ENCODE peak calls at places on chromosomes 1 and 21, in four cellular contexts. One of them, this sample, is unnamed.

GRCh38 chr1:94949681-94950661 is 23.1 kb upstream of the CNN3 start:
- DNase-seq in WTC11: no peak
- DNase-seq in fibroblast of lung: peak
- DNase-seq in foreskin fibroblast: peak
- DNase-seq in this sample: no peak

GRCh38 chr1:44049839-44050238 is 18.6 kb upstream of the SLC6A9 start:
- DNase-seq in foreskin fibroblast: peak
- DNase-seq in WTC11: no peak
- DNase-seq in fibroblast of lung: peak
- DNase-seq in this sample: no peak

GRCh38 chr1:151990058-151990855 is 3.4 kb downstream of the S100A10 start:
- DNase-seq in WTC11: no peak
- DNase-seq in foreskin fibroblast: no peak
- DNase-seq in fibroblast of lung: no peak
- DNase-seq in this sample: no peak

GRCh38 chr1:177645491-177645890 is 324.4 kb downstream of the SEC16B start:
- DNase-seq in WTC11: no peak
- DNase-seq in foreskin fibroblast: no peak
- DNase-seq in fibroblast of lung: no peak
- DNase-seq in this sample: peak

GRCh38 chr1:18631496-18632217 is 1.0 kb downstream of the PAX7 start:
- DNase-seq in foreskin fibroblast: no peak
- DNase-seq in fibroblast of lung: no peak
- DNase-seq in WTC11: peak
- DNase-seq in this sample: no peak

GRCh38 chr1:209202826-209203439 is 380.6 kb upstream of the CAMK1G start:
- DNase-seq in WTC11: no peak
- DNase-seq in fibroblast of lung: peak
- DNase-seq in foreskin fibroblast: peak
- DNase-seq in this sample: peak

GRCh38 chr1:68346192-68346808 is 103.5 kb downstream of the RPE65 start:
- DNase-seq in fibroblast of lung: peak
- DNase-seq in foreskin fibroblast: peak
- DNase-seq in WTC11: no peak
- DNase-seq in this sample: no peak

GRCh38 chr21:25171438-25171837 is 435.8 kb downstream of the MRPL39 start:
- DNase-seq in fibroblast of lung: peak
- DNase-seq in WTC11: no peak
- DNase-seq in foreskin fibroblast: no peak
- DNase-seq in this sample: no peak

GRCh38 chr1:25030674-25031589 is 100.9 kb upstream of the RUNX3 start:
- DNase-seq in fibroblast of lung: peak
- DNase-seq in foreskin fibroblast: no peak
- DNase-seq in WTC11: no peak
- DNase-seq in this sample: no peak

GRCh38 chr1:241356519-241357365 is at the start of gene RGS7:
- DNase-seq in WTC11: peak
- DNase-seq in fibroblast of lung: peak
- DNase-seq in foreskin fibroblast: peak
- DNase-seq in this sample: peak

GRCh38 chr1:28199328-28200233 is 23.1 kb upstream of the PTAFR start:
- DNase-seq in WTC11: no peak
- DNase-seq in foreskin fibroblast: no peak
- DNase-seq in fibroblast of lung: no peak
- DNase-seq in this sample: no peak

GRCh38 chr1:109901508-109902145 is 9.0 kb upstream of the CSF1 start:
- DNase-seq in foreskin fibroblast: peak
- DNase-seq in fibroblast of lung: no peak
- DNase-seq in WTC11: no peak
- DNase-seq in this sample: no peak

GRCh38 chr1:53683986-53684740 is 54.8 kb downstream of the GLIS1 start:
- DNase-seq in WTC11: peak
- DNase-seq in foreskin fibroblast: peak
- DNase-seq in fibroblast of lung: no peak
- DNase-seq in this sample: no peak
- TF ChIP-seq CTCF in WTC11: no peak
- TF ChIP-seq CTCF in foreskin fibroblast: peak
- TF ChIP-seq CTCF in fibroblast of lung: peak
- TF ChIP-seq CTCF in this sample: peak

GRCh38 chr1:7669559-7670208 is 101.4 kb upstream of the VAMP3 start:
- DNase-seq in foreskin fibroblast: peak
- DNase-seq in WTC11: peak
- DNase-seq in fibroblast of lung: peak
- DNase-seq in this sample: peak
- TF ChIP-seq CTCF in foreskin fibroblast: peak
- TF ChIP-seq CTCF in WTC11: peak
- TF ChIP-seq CTCF in fibroblast of lung: peak
- TF ChIP-seq CTCF in this sample: peak

DNA sequence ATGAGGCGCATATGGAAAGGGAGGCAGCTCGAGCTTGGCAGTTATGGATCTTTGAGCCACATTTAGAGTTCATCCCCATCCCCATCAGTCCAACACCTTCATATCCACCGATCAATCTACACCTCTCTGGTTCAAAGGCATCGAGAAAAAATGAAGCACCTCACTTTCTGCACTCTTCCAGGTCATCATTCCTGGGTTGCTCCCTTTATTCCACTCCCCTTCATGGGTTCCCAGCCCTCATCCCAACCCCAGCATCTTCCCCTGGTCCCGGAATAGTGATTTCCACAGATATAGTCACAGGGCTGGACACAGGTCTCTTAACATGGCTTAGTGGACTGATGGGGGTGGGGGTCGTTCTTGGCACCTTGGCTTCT is 354 bp downstream of the HAPLN2 start:
- DNase-seq in foreskin fibroblast: no peak
- DNase-seq in WTC11: no peak
- DNase-seq in fibroblast of lung: no peak
- DNase-seq in this sample: no peak
- TF ChIP-seq CTCF in foreskin fibroblast: no peak
- TF ChIP-seq CTCF in WTC11: no peak
- TF ChIP-seq CTCF in fibroblast of lung: no peak
- TF ChIP-seq CTCF in this sample: no peak

GRCh38 chr21:39024538-39024937 is 158.7 kb downstream of the PSMG1 start:
- DNase-seq in WTC11: no peak
- DNase-seq in foreskin fibroblast: no peak
- DNase-seq in fibroblast of lung: no peak
- DNase-seq in this sample: no peak

GRCh38 chr21:39025198-39025597 is 158.1 kb downstream of the PSMG1 start:
- DNase-seq in foreskin fibroblast: no peak
- DNase-seq in fibroblast of lung: no peak
- DNase-seq in WTC11: no peak
- DNase-seq in this sample: no peak

GRCh38 chr21:39022035-39022900 is 161.0 kb downstream of the PSMG1 start:
- DNase-seq in foreskin fibroblast: no peak
- DNase-seq in WTC11: no peak
- DNase-seq in fibroblast of lung: no peak
- DNase-seq in this sample: no peak

GRCh38 chr21:39021475-39021832 is 161.8 kb downstream of the PSMG1 start:
- DNase-seq in fibroblast of lung: no peak
- DNase-seq in WTC11: no peak
- DNase-seq in foreskin fibroblast: no peak
- DNase-seq in this sample: no peak

DNA sequence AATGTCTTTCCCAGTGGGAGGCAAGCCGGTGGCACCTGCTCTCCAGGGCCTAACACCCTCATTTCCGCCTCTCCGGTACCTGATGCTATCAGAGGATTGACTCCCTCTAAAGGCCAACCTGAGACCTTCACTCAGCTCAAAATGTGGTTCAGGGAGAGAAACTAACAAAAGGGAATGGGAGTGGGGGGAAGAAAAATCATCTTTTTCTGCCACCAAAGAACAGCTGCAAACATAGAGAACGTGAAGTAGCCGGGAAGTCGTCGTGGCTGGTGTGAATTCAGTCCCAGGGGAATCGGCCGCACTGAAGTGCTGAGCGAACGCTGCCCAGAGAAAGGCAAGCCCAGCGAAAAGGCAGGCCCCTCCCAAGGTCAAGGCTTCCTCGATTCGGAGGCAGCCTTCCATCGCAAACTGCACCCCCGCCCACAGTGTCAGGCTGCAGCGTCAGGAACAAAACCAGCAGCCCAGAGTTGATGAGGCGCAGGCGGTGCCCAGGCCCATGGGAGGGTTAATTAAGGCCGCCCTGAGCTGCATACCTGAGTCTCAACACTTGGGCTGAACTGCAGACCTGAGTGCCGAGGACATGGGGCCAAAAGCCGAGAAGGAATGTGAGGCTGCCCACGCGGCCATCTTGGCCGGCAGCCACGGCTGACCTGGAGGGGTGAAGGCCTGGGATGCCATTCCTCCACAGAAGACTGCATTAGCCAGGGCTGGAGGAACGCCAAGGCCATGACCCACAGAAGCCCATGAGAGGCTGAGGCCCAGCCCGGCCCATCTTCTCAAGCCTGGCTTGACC is 160.2 kb downstream of the PSMG1 start:
- DNase-seq in fibroblast of lung: peak
- DNase-seq in WTC11: no peak
- DNase-seq in foreskin fibroblast: no peak
- DNase-seq in this sample: peak
- TF ChIP-seq CTCF in fibroblast of lung: peak
- TF ChIP-seq CTCF in WTC11: no peak
- TF ChIP-seq CTCF in foreskin fibroblast: no peak
- TF ChIP-seq CTCF in this sample: peak

GRCh38 chr1:101652476-101652875 is 344.2 kb downstream of the OLFM3 start:
- DNase-seq in foreskin fibroblast: no peak
- DNase-seq in fibroblast of lung: no peak
- DNase-seq in WTC11: no peak
- DNase-seq in this sample: no peak

GRCh38 chr1:101653482-101653946 is 343.2 kb downstream of the OLFM3 start:
- DNase-seq in fibroblast of lung: no peak
- DNase-seq in foreskin fibroblast: peak
- DNase-seq in WTC11: peak
- DNase-seq in this sample: peak
- TF ChIP-seq CTCF in fibroblast of lung: peak
- TF ChIP-seq CTCF in foreskin fibroblast: peak
- TF ChIP-seq CTCF in WTC11: peak
- TF ChIP-seq CTCF in this sample: peak

GRCh38 chr1:181079920-181080319 is 8.6 kb upstream of the IER5 start:
- DNase-seq in WTC11: no peak
- DNase-seq in foreskin fibroblast: no peak
- DNase-seq in fibroblast of lung: no peak
- DNase-seq in this sample: no peak
- TF ChIP-seq CTCF in WTC11: no peak
- TF ChIP-seq CTCF in foreskin fibroblast: no peak
- TF ChIP-seq CTCF in fibroblast of lung: no peak
- TF ChIP-seq CTCF in this sample: no peak

GRCh38 chr1:167061073-167061464 is 29.1 kb downstream of the GPA33 start:
- DNase-seq in fibroblast of lung: no peak
- DNase-seq in WTC11: no peak
- DNase-seq in foreskin fibroblast: no peak
- DNase-seq in this sample: no peak

GRCh38 chr1:167059729-167060107 is 30.5 kb downstream of the GPA33 start:
- DNase-seq in fibroblast of lung: no peak
- DNase-seq in foreskin fibroblast: no peak
- DNase-seq in WTC11: no peak
- DNase-seq in this sample: no peak

GRCh38 chr1:167059045-167059728 is 31.0 kb downstream of the GPA33 start:
- DNase-seq in WTC11: peak
- DNase-seq in fibroblast of lung: peak
- DNase-seq in foreskin fibroblast: peak
- DNase-seq in this sample: peak

GRCh38 chr1:167057297-167057688 is 32.9 kb downstream of the GPA33 start:
- DNase-seq in WTC11: peak
- DNase-seq in foreskin fibroblast: peak
- DNase-seq in fibroblast of lung: peak
- DNase-seq in this sample: peak

GRCh38 chr1:167060141-167061072 is 29.8 kb downstream of the GPA33 start:
- DNase-seq in WTC11: no peak
- DNase-seq in fibroblast of lung: no peak
- DNase-seq in foreskin fibroblast: peak
- DNase-seq in this sample: no peak
- TF ChIP-seq CTCF in WTC11: no peak
- TF ChIP-seq CTCF in fibroblast of lung: peak
- TF ChIP-seq CTCF in foreskin fibroblast: no peak
- TF ChIP-seq CTCF in this sample: peak

DNA sequence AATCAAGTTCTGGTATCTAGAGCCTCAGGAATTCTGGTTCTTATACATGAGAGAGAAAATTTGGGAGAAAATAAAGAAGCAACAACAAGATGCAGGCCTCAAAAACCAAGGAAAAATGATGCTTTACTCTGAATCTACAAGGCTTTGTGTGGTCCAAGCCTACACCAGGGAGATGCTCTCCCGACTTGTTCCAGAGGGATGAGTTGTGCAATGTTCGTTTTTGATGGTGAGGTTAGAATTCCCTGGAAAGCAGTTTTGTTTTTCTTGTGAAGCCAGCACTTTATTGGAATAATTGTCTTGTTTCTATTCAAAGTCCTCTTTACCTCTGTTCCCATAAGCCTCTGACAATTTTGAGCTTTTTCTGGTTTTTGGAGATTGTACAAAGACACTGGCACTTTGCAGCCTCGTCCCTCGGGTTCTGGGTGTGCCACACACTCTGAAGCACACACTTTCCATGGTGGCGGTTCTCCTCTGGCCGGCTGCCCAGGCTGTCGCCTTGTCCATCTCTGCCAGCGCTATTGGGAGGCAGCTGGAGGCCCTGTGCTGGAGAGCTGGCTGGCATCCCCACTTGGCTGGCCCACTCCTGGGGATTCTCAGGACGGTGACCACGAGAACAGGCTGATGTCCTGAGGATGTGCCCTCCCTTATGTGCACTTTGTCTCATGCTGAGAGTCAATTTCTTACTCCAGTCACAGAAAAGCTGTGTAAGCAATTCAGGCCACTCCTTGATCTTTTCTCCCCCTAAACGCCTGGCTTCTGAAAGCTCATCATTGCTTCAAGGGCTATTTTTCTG is 70.2 kb downstream of the EDEM3 start:
- DNase-seq in foreskin fibroblast: peak
- DNase-seq in WTC11: no peak
- DNase-seq in fibroblast of lung: no peak
- DNase-seq in this sample: no peak
- TF ChIP-seq CTCF in foreskin fibroblast: no peak
- TF ChIP-seq CTCF in WTC11: no peak
- TF ChIP-seq CTCF in fibroblast of lung: no peak
- TF ChIP-seq CTCF in this sample: no peak